ENCODE peak calls at places on chromosome 5, in ten cellular contexts. U is Panc1; L is uterus; W is ovary; F is Peyer's patch; P is GM23248; A is gastrocnemius medialis; K is CD8-positive, alpha-beta memory T cell; Z is suprapubic skin; N is thoracic aorta. T is an unnamed sample.
A peak's percentile ranks its signal among the peaks of the same experiment; 100 is the strongest.

GRCh38 chr5:6830643-6831239 is 117.5 kb downstream of the TENT4A start:
- DNase-seq in U (no peak), L (no peak), W (no peak), F (no peak), P (no peak), A (no peak), K (no peak), Z (no peak), N (no peak), T (no peak)

GRCh38 chr5:59766394-59766793 is 127.1 kb downstream of the PDE4D start:
- DNase-seq in U (no peak), L (peak; percentile 49), W (no peak), F (no peak), P (no peak), A (no peak), K (no peak), Z (no peak), N (no peak), T (peak; percentile 24)

GRCh38 chr5:161897033-161897432 is 49.1 kb downstream of the GABRA1 start:
- DNase-seq in U (no peak), L (no peak), W (no peak), F (no peak), P (no peak), A (no peak), K (no peak), Z (no peak), N (no peak), T (no peak)

GRCh38 chr5:14399054-14399657 is 182.4 kb upstream of the OTULINL start:
- DNase-seq in U (peak; percentile 30), L (no peak), W (no peak), F (no peak), P (peak; percentile 82), A (no peak), K (no peak), Z (no peak), N (no peak), T (peak; percentile 60)

GRCh38 chr5:158976035-158976434 is 123.7 kb downstream of the EBF1 start:
- DNase-seq in U (peak; percentile 54), L (no peak), W (no peak), F (no peak), P (peak; percentile 86), A (no peak), K (no peak), Z (no peak), N (no peak), T (no peak)

GRCh38 chr5:153714732-153715287 is 224.3 kb downstream of the GRIA1 start:
- DNase-seq in U (no peak), L (no peak), W (no peak), F (no peak), P (peak; percentile 66), A (no peak), K (no peak), Z (no peak), N (no peak), T (no peak)

GRCh38 chr5:3265936-3266335 is 329.7 kb upstream of the IRX1 start:
- DNase-seq in U (no peak), L (no peak), W (no peak), F (no peak), P (no peak), A (no peak), K (no peak), Z (no peak), N (no peak), T (no peak)

GRCh38 chr5:181189962-181190710 is 14.9 kb downstream of the TRIM7 start:
- DNase-seq in U (no peak), L (no peak), W (peak; percentile 64), F (peak; percentile 47), P (peak; percentile 35), A (no peak), K (peak; percentile 70), Z (peak; percentile 79), N (no peak), T (peak; percentile 30)

GRCh38 chr5:31993182-31993961 is 180.7 kb downstream of the GOLPH3 start:
- DNase-seq in U (no peak), L (no peak), W (no peak), F (no peak), P (peak; percentile 71), A (no peak), K (no peak), Z (no peak), N (no peak), T (no peak)

GRCh38 chr5:400282-401215 is 42.4 kb upstream of the EXOC3 start:
- DNase-seq in U (no peak), L (no peak), W (no peak), F (peak; percentile 12), P (peak; percentile 92), A (no peak), K (no peak), Z (peak; percentile 66), N (no peak), T (no peak)

GRCh38 chr5:78291687-78292086 is 2.8 kb downstream of the AP3B1 start:
- DNase-seq in U (no peak), L (no peak), W (no peak), F (no peak), P (peak; percentile 8), A (no peak), K (no peak), Z (no peak), N (no peak), T (no peak)

GRCh38 chr5:153629027-153629426 is 138.6 kb downstream of the GRIA1 start:
- DNase-seq in U (peak; percentile 59), L (peak; percentile 11), W (peak; percentile 29), F (no peak), P (peak; percentile 96), A (no peak), K (no peak), Z (no peak), N (peak; percentile 49), T (no peak)

GRCh38 chr5:394671-395155 is 48.3 kb upstream of the EXOC3 start:
- DNase-seq in U (no peak), L (no peak), W (no peak), F (peak; percentile 13), P (no peak), A (no peak), K (no peak), Z (peak; percentile 55), N (no peak), T (no peak)

GRCh38 chr5:140341591-140341990 is 4.8 kb downstream of the HBEGF start:
- DNase-seq in U (no peak), L (no peak), W (no peak), F (no peak), P (peak; percentile 56), A (peak; percentile 50), K (no peak), Z (no peak), N (peak; percentile 64), T (no peak)

DNA sequence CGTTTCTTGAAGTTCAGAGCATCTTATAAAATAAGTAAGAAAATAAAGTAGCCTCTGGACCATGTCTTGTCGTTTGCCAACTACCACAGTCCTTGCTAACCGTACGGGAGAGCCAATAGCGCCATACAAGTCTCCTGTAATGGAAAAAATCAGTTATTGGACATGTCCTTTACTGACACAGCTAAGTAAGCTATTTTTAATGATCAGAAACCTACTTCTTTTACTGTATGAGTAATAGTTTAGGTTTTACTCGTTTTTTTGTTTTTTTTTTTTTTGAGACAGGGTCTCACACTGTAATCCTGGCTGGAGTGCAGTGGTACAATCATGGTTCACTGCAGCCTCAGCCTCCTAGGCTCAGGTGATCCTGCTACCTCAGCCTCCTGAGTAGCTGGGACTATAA is 37.8 kb upstream of the RAPGEF6 start:
- DNase-seq in U (no peak), L (no peak), W (no peak), F (no peak), P (peak; percentile 38), A (no peak), K (no peak), Z (no peak), N (no peak), T (no peak)
- H3K27ac ChIP-seq in U (peak overlapping the region; percentile 29), L (peak overlapping the region; percentile 90), W (no peak overlapping the region), F (peak overlapping the region; percentile 72), P (peak overlapping the region; percentile 87), A (peak overlapping the region; percentile 87), K (no peak overlapping the region), Z (peak overlapping the region; percentile 64), N (peak overlapping the region; percentile 72), T (peak overlapping the region; percentile 65)

DNA sequence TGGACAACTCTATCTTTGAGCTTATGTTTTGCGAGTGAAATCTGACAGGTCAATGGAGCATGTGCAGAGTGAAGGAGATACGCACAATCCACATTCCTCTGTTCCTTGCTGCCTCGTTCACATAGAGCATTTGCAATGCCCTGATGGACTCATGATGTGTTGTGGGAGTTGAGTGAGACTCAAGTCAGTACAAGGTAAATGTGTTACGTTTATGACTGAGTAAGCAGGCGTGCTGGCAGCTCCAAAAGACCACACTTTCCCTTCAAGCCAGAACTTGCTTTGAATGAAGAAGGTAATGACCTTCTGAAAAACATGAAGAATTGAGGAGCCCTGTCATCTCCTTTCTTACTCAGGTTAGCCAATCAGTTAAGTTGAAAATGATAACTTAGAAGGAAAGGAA is 477.8 kb downstream of the CTNND2 start:
- DNase-seq in U (no peak), L (no peak), W (no peak), F (no peak), P (no peak), A (no peak), K (no peak), Z (no peak), N (no peak), T (no peak)
- H3K27me3 ChIP-seq in U (peaks cover 2% of the 10 kb centered on the region), L (no peaks in the 10 kb centered on the region), W (no peaks in the 10 kb centered on the region), F (no peaks in the 10 kb centered on the region), P (no peaks in the 10 kb centered on the region), A (no peaks in the 10 kb centered on the region), K (no peaks in the 10 kb centered on the region), Z (no peaks in the 10 kb centered on the region), N (no peaks in the 10 kb centered on the region), T (no peaks in the 10 kb centered on the region)

DNA sequence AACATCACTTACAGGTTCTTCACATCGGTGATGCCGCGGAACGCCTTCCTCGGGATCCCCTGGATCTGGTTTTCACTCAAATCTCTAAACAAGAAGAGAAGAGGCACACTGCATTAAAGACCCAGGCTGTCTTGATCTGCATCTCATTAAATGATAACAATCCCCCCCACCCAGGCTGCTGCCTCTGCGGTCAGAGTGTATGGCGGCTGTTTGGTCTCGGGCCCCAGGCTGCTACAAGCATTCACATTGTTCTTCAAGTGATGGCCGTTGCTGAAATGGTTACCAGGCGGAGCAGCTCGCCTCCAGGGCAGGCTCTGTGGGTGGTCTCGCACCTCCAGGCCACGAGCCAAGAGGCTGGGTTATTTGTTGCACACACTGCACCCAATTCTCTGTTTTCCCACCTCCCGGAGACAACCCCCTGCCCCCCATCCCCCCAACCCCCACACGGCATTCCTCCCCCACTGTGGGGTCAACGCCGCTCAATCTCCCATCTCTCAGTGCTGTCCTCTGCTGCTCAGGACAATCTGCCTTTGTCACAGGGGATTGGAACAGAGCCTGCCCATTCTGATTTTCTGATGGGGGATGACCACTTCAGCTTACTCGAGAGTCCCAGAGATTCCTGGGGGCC is 304.2 kb upstream of the PANK3 start:
- DNase-seq in U (no peak), L (no peak), W (no peak), F (no peak), P (no peak), A (no peak), K (no peak), Z (no peak), N (no peak), T (no peak)
- H3K27ac ChIP-seq in U (no peak overlapping the region), L (no peak overlapping the region), W (no peak overlapping the region), F (no peak overlapping the region), P (no peak overlapping the region), A (no peak overlapping the region), K (no peak overlapping the region), Z (no peak overlapping the region), N (no peak overlapping the region), T (no peak overlapping the region)

DNA sequence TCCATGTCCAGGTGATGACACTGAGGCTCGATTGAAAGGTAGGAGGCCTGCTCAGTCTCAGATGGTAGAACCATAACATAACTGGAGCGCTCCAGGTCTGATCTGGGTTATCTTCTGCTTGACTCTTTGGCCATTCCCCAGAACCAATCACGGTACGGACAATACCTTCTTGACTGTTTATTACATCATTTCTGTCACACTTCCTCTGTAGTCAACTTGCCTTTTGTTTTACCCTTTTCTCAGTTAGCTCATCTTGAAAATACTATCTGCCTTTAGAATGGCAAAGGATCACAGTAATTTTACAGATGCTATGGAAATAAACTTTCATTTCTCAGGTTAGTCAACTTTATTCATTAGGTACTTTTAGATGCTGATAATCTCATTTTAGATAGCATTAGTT is 22.4 kb downstream of the GLRA1 start:
- DNase-seq in U (no peak), L (no peak), W (no peak), F (no peak), P (no peak), A (no peak), K (no peak), Z (no peak), N (no peak), T (no peak)
- H3K27me3 ChIP-seq in U (no peaks in the 10 kb centered on the region), L (no peaks in the 10 kb centered on the region), W (no peaks in the 10 kb centered on the region), F (no peaks in the 10 kb centered on the region), P (no peaks in the 10 kb centered on the region), A (no peaks in the 10 kb centered on the region), K (no peaks in the 10 kb centered on the region), Z (no peaks in the 10 kb centered on the region), N (no peaks in the 10 kb centered on the region), T (no peaks in the 10 kb centered on the region)

T was measured in small intestine.